ENCODE peak calls at places on chromosomes 5 and 9, in ten cellular contexts. One of them, this sample, is unnamed.

GRCh38 chr9:21576331-21577189 is 94.4 kb upstream of the IFNE start:
- DNase-seq in cardiac fibroblast: peak; percentile 93
- DNase-seq in lower leg skin: no peak
- DNase-seq in ascending aorta: no peak
- DNase-seq in fibroblast of mammary gland: peak; percentile 89
- DNase-seq in ovary: peak; percentile 19
- DNase-seq in GM12865: peak; percentile 56
- DNase-seq in psoas muscle: peak; percentile 15
- DNase-seq in sigmoid colon: no peak
- DNase-seq in AG04449: peak; percentile 82
- DNase-seq in this sample: peak; percentile 94

GRCh38 chr9:116959775-116960174 is 272.7 kb downstream of the TRIM32 start:
- DNase-seq in cardiac fibroblast: no peak
- DNase-seq in lower leg skin: no peak
- DNase-seq in ascending aorta: no peak
- DNase-seq in fibroblast of mammary gland: no peak
- DNase-seq in ovary: no peak
- DNase-seq in GM12865: no peak
- DNase-seq in psoas muscle: no peak
- DNase-seq in sigmoid colon: no peak
- DNase-seq in AG04449: no peak
- DNase-seq in this sample: no peak

GRCh38 chr5:6411141-6411540 is 32.8 kb upstream of the MED10 start:
- DNase-seq in cardiac fibroblast: no peak
- DNase-seq in lower leg skin: peak; percentile 71
- DNase-seq in ascending aorta: peak; percentile 37
- DNase-seq in fibroblast of mammary gland: no peak
- DNase-seq in ovary: no peak
- DNase-seq in GM12865: no peak
- DNase-seq in psoas muscle: no peak
- DNase-seq in sigmoid colon: no peak
- DNase-seq in AG04449: no peak
- DNase-seq in this sample: no peak

GRCh38 chr9:88355166-88355565 is 33.1 kb upstream of the SPIN1 start:
- DNase-seq in cardiac fibroblast: no peak
- DNase-seq in lower leg skin: no peak
- DNase-seq in ascending aorta: no peak
- DNase-seq in fibroblast of mammary gland: peak; percentile 32
- DNase-seq in ovary: no peak
- DNase-seq in GM12865: no peak
- DNase-seq in psoas muscle: no peak
- DNase-seq in sigmoid colon: no peak
- DNase-seq in AG04449: no peak
- DNase-seq in this sample: no peak

GRCh38 chr9:114722363-114722695 is 40.3 kb upstream of the TEX48 start:
- DNase-seq in cardiac fibroblast: no peak
- DNase-seq in lower leg skin: no peak
- DNase-seq in ascending aorta: no peak
- DNase-seq in fibroblast of mammary gland: no peak
- DNase-seq in ovary: no peak
- DNase-seq in GM12865: no peak
- DNase-seq in psoas muscle: no peak
- DNase-seq in sigmoid colon: no peak
- DNase-seq in AG04449: no peak
- DNase-seq in this sample: no peak

GRCh38 chr5:140671472-140672210 is 1.7 kb downstream of the DND1 start:
- DNase-seq in cardiac fibroblast: no peak
- DNase-seq in lower leg skin: no peak
- DNase-seq in ascending aorta: peak; percentile 58
- DNase-seq in fibroblast of mammary gland: no peak
- DNase-seq in ovary: no peak
- DNase-seq in GM12865: no peak
- DNase-seq in psoas muscle: no peak
- DNase-seq in sigmoid colon: no peak
- DNase-seq in AG04449: no peak
- DNase-seq in this sample: no peak

GRCh38 chr5:147484708-147485020 is 25.2 kb downstream of the DPYSL3 start:
- DNase-seq in cardiac fibroblast: no peak
- DNase-seq in lower leg skin: no peak
- DNase-seq in ascending aorta: no peak
- DNase-seq in fibroblast of mammary gland: no peak
- DNase-seq in ovary: no peak
- DNase-seq in GM12865: no peak
- DNase-seq in psoas muscle: no peak
- DNase-seq in sigmoid colon: no peak
- DNase-seq in AG04449: no peak
- DNase-seq in this sample: no peak

GRCh38 chr5:122500245-122501086 is 188.4 kb downstream of the SNCAIP start:
- DNase-seq in cardiac fibroblast: peak; percentile 77
- DNase-seq in lower leg skin: no peak
- DNase-seq in ascending aorta: no peak
- DNase-seq in fibroblast of mammary gland: peak; percentile 72
- DNase-seq in ovary: peak; percentile 62
- DNase-seq in GM12865: peak; percentile 53
- DNase-seq in psoas muscle: peak; percentile 13
- DNase-seq in sigmoid colon: peak; percentile 70
- DNase-seq in AG04449: no peak
- DNase-seq in this sample: peak; percentile 73

GRCh38 chr5:173801006-173801405 is 87.1 kb upstream of the CPEB4 start:
- DNase-seq in cardiac fibroblast: no peak
- DNase-seq in lower leg skin: no peak
- DNase-seq in ascending aorta: no peak
- DNase-seq in fibroblast of mammary gland: no peak
- DNase-seq in ovary: no peak
- DNase-seq in GM12865: no peak
- DNase-seq in psoas muscle: no peak
- DNase-seq in sigmoid colon: no peak
- DNase-seq in AG04449: no peak
- DNase-seq in this sample: no peak

GRCh38 chr5:173804579-173804978 is 83.6 kb upstream of the CPEB4 start:
- DNase-seq in cardiac fibroblast: no peak
- DNase-seq in lower leg skin: no peak
- DNase-seq in ascending aorta: no peak
- DNase-seq in fibroblast of mammary gland: no peak
- DNase-seq in ovary: no peak
- DNase-seq in GM12865: no peak
- DNase-seq in psoas muscle: no peak
- DNase-seq in sigmoid colon: no peak
- DNase-seq in AG04449: no peak
- DNase-seq in this sample: no peak

GRCh38 chr5:173800340-173800739 is 87.8 kb upstream of the CPEB4 start:
- DNase-seq in cardiac fibroblast: peak; percentile 53
- DNase-seq in lower leg skin: peak; percentile 25
- DNase-seq in ascending aorta: no peak
- DNase-seq in fibroblast of mammary gland: no peak
- DNase-seq in ovary: no peak
- DNase-seq in GM12865: no peak
- DNase-seq in psoas muscle: no peak
- DNase-seq in sigmoid colon: no peak
- DNase-seq in AG04449: no peak
- DNase-seq in this sample: peak; percentile 39

GRCh38 chr5:173806270-173807035 is 81.7 kb upstream of the CPEB4 start:
- DNase-seq in cardiac fibroblast: no peak
- DNase-seq in lower leg skin: no peak
- DNase-seq in ascending aorta: no peak
- DNase-seq in fibroblast of mammary gland: no peak
- DNase-seq in ovary: no peak
- DNase-seq in GM12865: no peak
- DNase-seq in psoas muscle: no peak
- DNase-seq in sigmoid colon: no peak
- DNase-seq in AG04449: no peak
- DNase-seq in this sample: no peak

DNA sequence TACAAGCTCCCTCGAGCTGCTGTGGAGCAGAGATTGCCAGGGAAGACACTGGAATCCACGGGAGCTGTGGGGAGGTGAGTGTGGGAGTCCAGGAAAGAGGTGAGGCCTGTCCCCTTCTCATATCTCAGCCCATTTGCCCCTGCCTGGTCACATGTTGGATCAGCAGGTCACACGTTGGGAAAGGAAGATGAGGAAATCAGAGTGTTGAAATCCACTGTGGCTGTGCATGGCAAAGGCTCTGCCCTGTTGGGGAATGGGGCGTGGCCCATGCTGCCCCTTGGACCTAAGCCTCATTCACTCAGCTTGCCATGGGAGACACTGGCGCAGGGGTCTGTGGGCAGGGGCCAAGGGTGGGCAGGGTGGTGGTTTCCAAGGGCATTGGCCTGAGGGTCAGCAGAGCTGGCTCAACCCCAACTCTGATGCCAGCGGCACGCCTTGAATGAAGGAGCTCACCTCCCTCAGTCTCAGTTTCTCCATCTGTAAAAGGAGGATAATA is 85.4 kb upstream of the CPEB4 start:
- DNase-seq in cardiac fibroblast: peak; percentile 75
- DNase-seq in lower leg skin: peak; percentile 85
- DNase-seq in ascending aorta: no peak
- DNase-seq in fibroblast of mammary gland: peak; percentile 61
- DNase-seq in ovary: no peak
- DNase-seq in GM12865: no peak
- DNase-seq in psoas muscle: peak; percentile 46
- DNase-seq in sigmoid colon: peak; percentile 69
- DNase-seq in AG04449: no peak
- DNase-seq in this sample: peak; percentile 85
- H3K4me3 ChIP-seq in cardiac fibroblast: no peak overlapping the region
- H3K4me3 ChIP-seq in lower leg skin: no peak overlapping the region
- H3K4me3 ChIP-seq in ascending aorta: no peak overlapping the region
- H3K4me3 ChIP-seq in fibroblast of mammary gland: no peak overlapping the region
- H3K4me3 ChIP-seq in ovary: no peak overlapping the region
- H3K4me3 ChIP-seq in GM12865: no peak overlapping the region
- H3K4me3 ChIP-seq in psoas muscle: no peak overlapping the region
- H3K4me3 ChIP-seq in sigmoid colon: no peak overlapping the region
- H3K4me3 ChIP-seq in AG04449: no peak overlapping the region
- H3K4me3 ChIP-seq in this sample: no peak overlapping the region

DNA sequence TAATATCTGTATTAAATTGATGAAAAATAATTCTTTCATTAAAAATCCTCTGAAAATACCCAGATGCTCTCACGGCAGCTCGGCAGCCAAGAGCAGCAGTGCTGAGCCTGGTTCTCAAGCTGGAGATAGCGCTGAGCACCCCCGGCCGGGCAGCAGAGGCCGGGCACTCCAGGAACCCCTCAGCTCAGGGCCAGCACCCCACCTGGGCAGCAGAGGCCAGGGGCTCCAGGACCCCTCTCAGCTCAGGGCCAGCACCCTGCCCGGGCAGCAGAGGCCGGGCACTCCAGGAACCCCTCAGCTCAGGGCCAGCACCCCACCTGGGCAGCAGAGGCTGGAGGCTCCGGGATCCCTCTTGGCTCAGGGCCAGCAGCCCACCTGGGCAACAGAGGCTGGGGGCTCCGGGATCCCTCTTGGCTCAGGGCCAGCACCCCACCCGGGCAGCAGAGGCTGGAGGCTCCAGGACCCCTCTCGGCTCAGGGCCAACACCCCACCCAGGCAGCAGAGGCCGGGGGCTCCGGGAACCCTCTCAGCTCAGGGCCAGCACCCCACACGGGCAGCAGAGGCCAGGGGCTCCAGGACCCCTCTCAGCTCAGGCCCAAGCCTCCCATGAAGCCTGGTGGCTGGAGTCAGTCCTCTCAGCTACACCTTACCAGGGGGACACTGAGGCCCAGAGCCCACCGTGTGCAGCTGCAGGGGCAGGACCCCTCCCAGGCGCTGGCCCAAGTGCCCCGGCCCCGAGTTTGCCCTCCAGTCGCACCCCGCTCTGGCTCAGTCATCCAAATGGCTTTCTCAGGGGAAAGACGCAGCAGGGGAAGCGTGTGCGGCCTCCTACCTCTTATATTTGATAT is 21.7 kb downstream of the CLPTM1L start:
- DNase-seq in cardiac fibroblast: no peak
- DNase-seq in lower leg skin: peak; percentile 78
- DNase-seq in ascending aorta: peak; percentile 52
- DNase-seq in fibroblast of mammary gland: no peak
- DNase-seq in ovary: no peak
- DNase-seq in GM12865: no peak
- DNase-seq in psoas muscle: no peak
- DNase-seq in sigmoid colon: peak; percentile 57
- DNase-seq in AG04449: no peak
- DNase-seq in this sample: no peak
- H3K4me3 ChIP-seq in cardiac fibroblast: no peak overlapping the region
- H3K4me3 ChIP-seq in lower leg skin: no peak overlapping the region
- H3K4me3 ChIP-seq in ascending aorta: no peak overlapping the region
- H3K4me3 ChIP-seq in fibroblast of mammary gland: no peak overlapping the region
- H3K4me3 ChIP-seq in ovary: no peak overlapping the region
- H3K4me3 ChIP-seq in GM12865: no peak overlapping the region
- H3K4me3 ChIP-seq in psoas muscle: no peak overlapping the region
- H3K4me3 ChIP-seq in sigmoid colon: no peak overlapping the region
- H3K4me3 ChIP-seq in AG04449: no peak overlapping the region
- H3K4me3 ChIP-seq in this sample: no peak overlapping the region

GRCh38 chr5:17080361-17080760 is 137.1 kb upstream of the BASP1 start:
- DNase-seq in cardiac fibroblast: no peak
- DNase-seq in lower leg skin: no peak
- DNase-seq in ascending aorta: no peak
- DNase-seq in fibroblast of mammary gland: no peak
- DNase-seq in ovary: no peak
- DNase-seq in GM12865: no peak
- DNase-seq in psoas muscle: no peak
- DNase-seq in sigmoid colon: no peak
- DNase-seq in AG04449: no peak
- DNase-seq in this sample: no peak

GRCh38 chr5:17079562-17079961 is 137.9 kb upstream of the BASP1 start:
- DNase-seq in cardiac fibroblast: peak; percentile 69
- DNase-seq in lower leg skin: no peak
- DNase-seq in ascending aorta: no peak
- DNase-seq in fibroblast of mammary gland: no peak
- DNase-seq in ovary: no peak
- DNase-seq in GM12865: no peak
- DNase-seq in psoas muscle: no peak
- DNase-seq in sigmoid colon: no peak
- DNase-seq in AG04449: no peak
- DNase-seq in this sample: peak; percentile 63

GRCh38 chr5:17075196-17075595 is 139.1 kb upstream of the MYO10 start:
- DNase-seq in cardiac fibroblast: no peak
- DNase-seq in lower leg skin: no peak
- DNase-seq in ascending aorta: no peak
- DNase-seq in fibroblast of mammary gland: no peak
- DNase-seq in ovary: no peak
- DNase-seq in GM12865: no peak
- DNase-seq in psoas muscle: no peak
- DNase-seq in sigmoid colon: no peak
- DNase-seq in AG04449: no peak
- DNase-seq in this sample: no peak

GRCh38 chr5:17081142-17081541 is 136.3 kb upstream of the BASP1 start:
- DNase-seq in cardiac fibroblast: no peak
- DNase-seq in lower leg skin: no peak
- DNase-seq in ascending aorta: no peak
- DNase-seq in fibroblast of mammary gland: peak; percentile 34
- DNase-seq in ovary: no peak
- DNase-seq in GM12865: no peak
- DNase-seq in psoas muscle: no peak
- DNase-seq in sigmoid colon: no peak
- DNase-seq in AG04449: no peak
- DNase-seq in this sample: no peak

GRCh38 chr5:17077447-17078233 is 139.8 kb upstream of the BASP1 start:
- DNase-seq in cardiac fibroblast: peak; percentile 32
- DNase-seq in lower leg skin: no peak
- DNase-seq in ascending aorta: no peak
- DNase-seq in fibroblast of mammary gland: no peak
- DNase-seq in ovary: no peak
- DNase-seq in GM12865: no peak
- DNase-seq in psoas muscle: no peak
- DNase-seq in sigmoid colon: no peak
- DNase-seq in AG04449: no peak
- DNase-seq in this sample: no peak
- H3K4me3 ChIP-seq in cardiac fibroblast: no peak overlapping the region
- H3K4me3 ChIP-seq in lower leg skin: no peak overlapping the region
- H3K4me3 ChIP-seq in ascending aorta: no peak overlapping the region
- H3K4me3 ChIP-seq in fibroblast of mammary gland: no peak overlapping the region
- H3K4me3 ChIP-seq in ovary: no peak overlapping the region
- H3K4me3 ChIP-seq in GM12865: no peak overlapping the region
- H3K4me3 ChIP-seq in psoas muscle: no peak overlapping the region
- H3K4me3 ChIP-seq in sigmoid colon: no peak overlapping the region
- H3K4me3 ChIP-seq in AG04449: no peak overlapping the region
- H3K4me3 ChIP-seq in this sample: no peak overlapping the region

DNA sequence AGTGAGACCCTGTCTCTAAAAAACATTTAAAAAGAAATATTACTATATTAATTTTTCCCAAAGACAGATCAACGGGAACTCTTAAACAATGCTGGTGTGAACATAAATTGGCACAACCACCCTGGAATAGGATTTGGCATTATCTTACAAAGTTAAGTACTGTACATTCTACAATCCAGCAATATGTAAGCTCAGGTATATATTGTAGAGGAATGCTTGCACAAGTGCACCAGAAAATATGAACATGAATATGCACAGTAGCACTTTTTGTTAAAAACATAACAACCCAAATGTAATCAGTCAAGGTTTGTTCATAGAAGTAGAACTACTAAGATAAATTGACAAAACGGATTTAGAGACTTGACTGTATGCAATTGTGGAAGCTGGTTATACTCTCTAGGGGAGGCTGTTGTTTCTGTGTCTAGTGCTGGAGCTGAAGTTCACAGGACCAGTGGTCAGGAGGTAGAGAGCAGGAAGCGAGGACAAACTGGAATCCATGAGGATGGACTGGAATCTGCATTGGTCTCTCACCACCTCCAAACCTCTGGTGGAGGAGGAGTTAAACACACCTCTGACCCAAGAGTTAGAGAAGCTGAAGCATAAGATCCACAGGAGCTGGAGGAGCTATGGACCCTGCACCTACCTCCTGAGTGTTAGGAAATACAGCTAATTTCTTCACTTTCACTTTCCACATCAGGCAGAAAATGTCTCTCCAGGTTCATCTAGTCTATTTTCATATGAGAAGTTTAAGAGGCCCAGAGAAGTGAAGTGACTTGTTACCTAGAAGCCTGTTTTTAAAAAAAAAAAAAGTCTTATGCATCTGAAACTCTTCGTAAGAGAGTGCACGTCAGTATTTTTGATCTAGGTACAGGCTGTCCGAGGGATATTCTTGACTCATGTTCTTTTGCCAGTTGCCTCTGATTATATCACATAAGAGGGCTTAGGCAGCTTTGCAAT is 20.3 kb upstream of the RIC1 start:
- DNase-seq in cardiac fibroblast: peak; percentile 16
- DNase-seq in lower leg skin: no peak
- DNase-seq in ascending aorta: no peak
- DNase-seq in fibroblast of mammary gland: peak; percentile 69
- DNase-seq in ovary: no peak
- DNase-seq in GM12865: peak; percentile 62
- DNase-seq in psoas muscle: no peak
- DNase-seq in sigmoid colon: no peak
- DNase-seq in AG04449: no peak
- DNase-seq in this sample: peak; percentile 12
- H3K4me3 ChIP-seq in cardiac fibroblast: peak overlapping the region; percentile 9
- H3K4me3 ChIP-seq in lower leg skin: no peak overlapping the region
- H3K4me3 ChIP-seq in ascending aorta: peak overlapping the region; percentile 64
- H3K4me3 ChIP-seq in fibroblast of mammary gland: peak overlapping the region; percentile 42
- H3K4me3 ChIP-seq in ovary: peak overlapping the region; percentile 26
- H3K4me3 ChIP-seq in GM12865: peak overlapping the region; percentile 54
- H3K4me3 ChIP-seq in psoas muscle: peak overlapping the region; percentile 58
- H3K4me3 ChIP-seq in sigmoid colon: peak overlapping the region; percentile 21
- H3K4me3 ChIP-seq in AG04449: no peak overlapping the region
- H3K4me3 ChIP-seq in this sample: peak overlapping the region; percentile 2

This sample was measured in fibroblast of pulmonary artery.